ENCODE peak calls at places on chromosomes 5 and 9, in seven cellular contexts. One of them, this sample, is unnamed.

GRCh38 chr5:114957384-114957783 is 212.3 kb downstream of the TRIM36 start:
- DNase-seq in NCI-H146: no peak
- DNase-seq in activated CD8-positive, alpha-beta T cell treated with anti-CD3 and anti-CD28 coated beads, Interleukin-2, amount 10 ng/mL, durations not matched to agents 7 days and 5 days: no peak
- DNase-seq in NCI-H1930: no peak
- DNase-seq in naive thymus-derived CD8-positive, alpha-beta T cell: no peak
- DNase-seq in activated effector memory CD4-positive, alpha-beta T cell treated with Interleukin-2 at 50 U/mL for 16 hours: no peak
- DNase-seq in natural killer cell: no peak
- DNase-seq in this sample: no peak

GRCh38 chr9:8855046-8855445 is 1055.5 kb upstream of the DMAC1 start:
- DNase-seq in NCI-H146: peak
- DNase-seq in activated CD8-positive, alpha-beta T cell treated with anti-CD3 and anti-CD28 coated beads, Interleukin-2, amount 10 ng/mL, durations not matched to agents 7 days and 5 days: no peak
- DNase-seq in NCI-H1930: no peak
- DNase-seq in naive thymus-derived CD8-positive, alpha-beta T cell: no peak
- DNase-seq in activated effector memory CD4-positive, alpha-beta T cell treated with Interleukin-2 at 50 U/mL for 16 hours: no peak
- DNase-seq in natural killer cell: no peak
- DNase-seq in this sample: no peak

GRCh38 chr5:150505816-150506215 is 2.1 kb upstream of the NDST1 start:
- DNase-seq in NCI-H146: no peak
- DNase-seq in activated CD8-positive, alpha-beta T cell treated with anti-CD3 and anti-CD28 coated beads, Interleukin-2, amount 10 ng/mL, durations not matched to agents 7 days and 5 days: no peak
- DNase-seq in NCI-H1930: no peak
- DNase-seq in naive thymus-derived CD8-positive, alpha-beta T cell: no peak
- DNase-seq in activated effector memory CD4-positive, alpha-beta T cell treated with Interleukin-2 at 50 U/mL for 16 hours: no peak
- DNase-seq in natural killer cell: no peak
- DNase-seq in this sample: no peak

GRCh38 chr5:79728396-79728795 is 38.8 kb downstream of the CMYA5 start:
- DNase-seq in NCI-H146: no peak
- DNase-seq in activated CD8-positive, alpha-beta T cell treated with anti-CD3 and anti-CD28 coated beads, Interleukin-2, amount 10 ng/mL, durations not matched to agents 7 days and 5 days: peak
- DNase-seq in NCI-H1930: no peak
- DNase-seq in naive thymus-derived CD8-positive, alpha-beta T cell: no peak
- DNase-seq in activated effector memory CD4-positive, alpha-beta T cell treated with Interleukin-2 at 50 U/mL for 16 hours: no peak
- DNase-seq in natural killer cell: no peak
- DNase-seq in this sample: no peak

GRCh38 chr5:93580387-93581100 is 475 bp downstream of the NR2F1-AS1 start:
- DNase-seq in NCI-H146: peak
- DNase-seq in activated CD8-positive, alpha-beta T cell treated with anti-CD3 and anti-CD28 coated beads, Interleukin-2, amount 10 ng/mL, durations not matched to agents 7 days and 5 days: no peak
- DNase-seq in NCI-H1930: no peak
- DNase-seq in naive thymus-derived CD8-positive, alpha-beta T cell: peak
- DNase-seq in activated effector memory CD4-positive, alpha-beta T cell treated with Interleukin-2 at 50 U/mL for 16 hours: no peak
- DNase-seq in natural killer cell: no peak
- DNase-seq in this sample: no peak

GRCh38 chr5:55903121-55903701 is 52.1 kb downstream of the IL31RA start:
- DNase-seq in NCI-H146: no peak
- DNase-seq in activated CD8-positive, alpha-beta T cell treated with anti-CD3 and anti-CD28 coated beads, Interleukin-2, amount 10 ng/mL, durations not matched to agents 7 days and 5 days: peak
- DNase-seq in NCI-H1930: no peak
- DNase-seq in naive thymus-derived CD8-positive, alpha-beta T cell: no peak
- DNase-seq in activated effector memory CD4-positive, alpha-beta T cell treated with Interleukin-2 at 50 U/mL for 16 hours: peak
- DNase-seq in natural killer cell: peak
- DNase-seq in this sample: peak

GRCh38 chr5:128358826-128359225 is 179.2 kb downstream of the FBN2 start:
- DNase-seq in NCI-H146: no peak
- DNase-seq in activated CD8-positive, alpha-beta T cell treated with anti-CD3 and anti-CD28 coated beads, Interleukin-2, amount 10 ng/mL, durations not matched to agents 7 days and 5 days: no peak
- DNase-seq in NCI-H1930: no peak
- DNase-seq in naive thymus-derived CD8-positive, alpha-beta T cell: no peak
- DNase-seq in activated effector memory CD4-positive, alpha-beta T cell treated with Interleukin-2 at 50 U/mL for 16 hours: no peak
- DNase-seq in natural killer cell: no peak
- DNase-seq in this sample: no peak

GRCh38 chr9:13351768-13352386 is 72.4 kb upstream of the MPDZ start:
- DNase-seq in NCI-H146: peak
- DNase-seq in activated CD8-positive, alpha-beta T cell treated with anti-CD3 and anti-CD28 coated beads, Interleukin-2, amount 10 ng/mL, durations not matched to agents 7 days and 5 days: no peak
- DNase-seq in NCI-H1930: no peak
- DNase-seq in naive thymus-derived CD8-positive, alpha-beta T cell: no peak
- DNase-seq in activated effector memory CD4-positive, alpha-beta T cell treated with Interleukin-2 at 50 U/mL for 16 hours: no peak
- DNase-seq in natural killer cell: no peak
- DNase-seq in this sample: no peak

GRCh38 chr5:390571-391491 is 52.1 kb upstream of the EXOC3 start:
- DNase-seq in NCI-H146: no peak
- DNase-seq in activated CD8-positive, alpha-beta T cell treated with anti-CD3 and anti-CD28 coated beads, Interleukin-2, amount 10 ng/mL, durations not matched to agents 7 days and 5 days: peak
- DNase-seq in NCI-H1930: no peak
- DNase-seq in naive thymus-derived CD8-positive, alpha-beta T cell: no peak
- DNase-seq in activated effector memory CD4-positive, alpha-beta T cell treated with Interleukin-2 at 50 U/mL for 16 hours: no peak
- DNase-seq in natural killer cell: no peak
- DNase-seq in this sample: no peak

GRCh38 chr5:14864181-14864812 is 7.3 kb downstream of the ANKH start:
- DNase-seq in NCI-H146: no peak
- DNase-seq in activated CD8-positive, alpha-beta T cell treated with anti-CD3 and anti-CD28 coated beads, Interleukin-2, amount 10 ng/mL, durations not matched to agents 7 days and 5 days: no peak
- DNase-seq in NCI-H1930: no peak
- DNase-seq in naive thymus-derived CD8-positive, alpha-beta T cell: no peak
- DNase-seq in activated effector memory CD4-positive, alpha-beta T cell treated with Interleukin-2 at 50 U/mL for 16 hours: no peak
- DNase-seq in natural killer cell: no peak
- DNase-seq in this sample: no peak

GRCh38 chr9:14096182-14096922 is 217.6 kb downstream of the NFIB start:
- DNase-seq in NCI-H146: peak
- DNase-seq in activated CD8-positive, alpha-beta T cell treated with anti-CD3 and anti-CD28 coated beads, Interleukin-2, amount 10 ng/mL, durations not matched to agents 7 days and 5 days: no peak
- DNase-seq in NCI-H1930: no peak
- DNase-seq in naive thymus-derived CD8-positive, alpha-beta T cell: no peak
- DNase-seq in activated effector memory CD4-positive, alpha-beta T cell treated with Interleukin-2 at 50 U/mL for 16 hours: no peak
- DNase-seq in natural killer cell: no peak
- DNase-seq in this sample: no peak

GRCh38 chr5:38853753-38854470 is 8.1 kb downstream of the OSMR start:
- DNase-seq in NCI-H146: no peak
- DNase-seq in activated CD8-positive, alpha-beta T cell treated with anti-CD3 and anti-CD28 coated beads, Interleukin-2, amount 10 ng/mL, durations not matched to agents 7 days and 5 days: no peak
- DNase-seq in NCI-H1930: no peak
- DNase-seq in naive thymus-derived CD8-positive, alpha-beta T cell: no peak
- DNase-seq in activated effector memory CD4-positive, alpha-beta T cell treated with Interleukin-2 at 50 U/mL for 16 hours: no peak
- DNase-seq in natural killer cell: no peak
- DNase-seq in this sample: no peak

GRCh38 chr9:134014946-134015345 is 10.3 kb upstream of the BRD3OS start:
- DNase-seq in NCI-H146: no peak
- DNase-seq in activated CD8-positive, alpha-beta T cell treated with anti-CD3 and anti-CD28 coated beads, Interleukin-2, amount 10 ng/mL, durations not matched to agents 7 days and 5 days: no peak
- DNase-seq in NCI-H1930: no peak
- DNase-seq in naive thymus-derived CD8-positive, alpha-beta T cell: no peak
- DNase-seq in activated effector memory CD4-positive, alpha-beta T cell treated with Interleukin-2 at 50 U/mL for 16 hours: no peak
- DNase-seq in natural killer cell: no peak
- DNase-seq in this sample: no peak

GRCh38 chr5:37840036-37840909 is at the start of gene GDNF:
- DNase-seq in NCI-H146: peak
- DNase-seq in activated CD8-positive, alpha-beta T cell treated with anti-CD3 and anti-CD28 coated beads, Interleukin-2, amount 10 ng/mL, durations not matched to agents 7 days and 5 days: no peak
- DNase-seq in NCI-H1930: peak
- DNase-seq in naive thymus-derived CD8-positive, alpha-beta T cell: no peak
- DNase-seq in activated effector memory CD4-positive, alpha-beta T cell treated with Interleukin-2 at 50 U/mL for 16 hours: no peak
- DNase-seq in natural killer cell: no peak
- DNase-seq in this sample: no peak

GRCh38 chr5:160375166-160375565 is 4.7 kb upstream of the C1QTNF2 start:
- DNase-seq in NCI-H146: no peak
- DNase-seq in activated CD8-positive, alpha-beta T cell treated with anti-CD3 and anti-CD28 coated beads, Interleukin-2, amount 10 ng/mL, durations not matched to agents 7 days and 5 days: no peak
- DNase-seq in NCI-H1930: no peak
- DNase-seq in naive thymus-derived CD8-positive, alpha-beta T cell: no peak
- DNase-seq in activated effector memory CD4-positive, alpha-beta T cell treated with Interleukin-2 at 50 U/mL for 16 hours: no peak
- DNase-seq in natural killer cell: no peak
- DNase-seq in this sample: no peak

GRCh38 chr9:18142964-18143363 is 331.0 kb upstream of the ADAMTSL1 start:
- DNase-seq in NCI-H146: peak
- DNase-seq in activated CD8-positive, alpha-beta T cell treated with anti-CD3 and anti-CD28 coated beads, Interleukin-2, amount 10 ng/mL, durations not matched to agents 7 days and 5 days: no peak
- DNase-seq in NCI-H1930: no peak
- DNase-seq in naive thymus-derived CD8-positive, alpha-beta T cell: no peak
- DNase-seq in activated effector memory CD4-positive, alpha-beta T cell treated with Interleukin-2 at 50 U/mL for 16 hours: no peak
- DNase-seq in natural killer cell: no peak
- DNase-seq in this sample: no peak

GRCh38 chr9:93297659-93298497 is 113.9 kb downstream of the WNK2 start:
- DNase-seq in NCI-H146: no peak
- DNase-seq in activated CD8-positive, alpha-beta T cell treated with anti-CD3 and anti-CD28 coated beads, Interleukin-2, amount 10 ng/mL, durations not matched to agents 7 days and 5 days: no peak
- DNase-seq in NCI-H1930: no peak
- DNase-seq in naive thymus-derived CD8-positive, alpha-beta T cell: no peak
- DNase-seq in activated effector memory CD4-positive, alpha-beta T cell treated with Interleukin-2 at 50 U/mL for 16 hours: no peak
- DNase-seq in natural killer cell: no peak
- DNase-seq in this sample: no peak

GRCh38 chr5:61162832-61163567 is 732 bp upstream of the SMIM15 start:
- DNase-seq in NCI-H146: peak
- DNase-seq in activated CD8-positive, alpha-beta T cell treated with anti-CD3 and anti-CD28 coated beads, Interleukin-2, amount 10 ng/mL, durations not matched to agents 7 days and 5 days: no peak
- DNase-seq in NCI-H1930: no peak
- DNase-seq in naive thymus-derived CD8-positive, alpha-beta T cell: peak
- DNase-seq in activated effector memory CD4-positive, alpha-beta T cell treated with Interleukin-2 at 50 U/mL for 16 hours: no peak
- DNase-seq in natural killer cell: no peak
- DNase-seq in this sample: no peak

GRCh38 chr5:31161772-31162171 is 31.7 kb upstream of the CDH6 start:
- DNase-seq in NCI-H146: no peak
- DNase-seq in activated CD8-positive, alpha-beta T cell treated with anti-CD3 and anti-CD28 coated beads, Interleukin-2, amount 10 ng/mL, durations not matched to agents 7 days and 5 days: no peak
- DNase-seq in NCI-H1930: no peak
- DNase-seq in naive thymus-derived CD8-positive, alpha-beta T cell: no peak
- DNase-seq in activated effector memory CD4-positive, alpha-beta T cell treated with Interleukin-2 at 50 U/mL for 16 hours: no peak
- DNase-seq in natural killer cell: no peak
- DNase-seq in this sample: no peak

GRCh38 chr9:90966475-90967150 is 165.0 kb downstream of the SYK start:
- DNase-seq in NCI-H146: no peak
- DNase-seq in activated CD8-positive, alpha-beta T cell treated with anti-CD3 and anti-CD28 coated beads, Interleukin-2, amount 10 ng/mL, durations not matched to agents 7 days and 5 days: no peak
- DNase-seq in NCI-H1930: no peak
- DNase-seq in naive thymus-derived CD8-positive, alpha-beta T cell: no peak
- DNase-seq in activated effector memory CD4-positive, alpha-beta T cell treated with Interleukin-2 at 50 U/mL for 16 hours: no peak
- DNase-seq in natural killer cell: no peak
- DNase-seq in this sample: no peak

GRCh38 chr5:142426129-142426641 is 101.4 kb upstream of the SPRY4 start:
- DNase-seq in NCI-H146: no peak
- DNase-seq in activated CD8-positive, alpha-beta T cell treated with anti-CD3 and anti-CD28 coated beads, Interleukin-2, amount 10 ng/mL, durations not matched to agents 7 days and 5 days: peak
- DNase-seq in NCI-H1930: no peak
- DNase-seq in naive thymus-derived CD8-positive, alpha-beta T cell: peak
- DNase-seq in activated effector memory CD4-positive, alpha-beta T cell treated with Interleukin-2 at 50 U/mL for 16 hours: peak
- DNase-seq in natural killer cell: peak
- DNase-seq in this sample: peak

GRCh38 chr5:81125959-81126358 is 107.2 kb upstream of the CKMT2 start:
- DNase-seq in NCI-H146: no peak
- DNase-seq in activated CD8-positive, alpha-beta T cell treated with anti-CD3 and anti-CD28 coated beads, Interleukin-2, amount 10 ng/mL, durations not matched to agents 7 days and 5 days: no peak
- DNase-seq in NCI-H1930: no peak
- DNase-seq in naive thymus-derived CD8-positive, alpha-beta T cell: no peak
- DNase-seq in activated effector memory CD4-positive, alpha-beta T cell treated with Interleukin-2 at 50 U/mL for 16 hours: no peak
- DNase-seq in natural killer cell: no peak
- DNase-seq in this sample: no peak

GRCh38 chr5:98750693-98751092 is 22.8 kb upstream of the RGMB start:
- DNase-seq in NCI-H146: no peak
- DNase-seq in activated CD8-positive, alpha-beta T cell treated with anti-CD3 and anti-CD28 coated beads, Interleukin-2, amount 10 ng/mL, durations not matched to agents 7 days and 5 days: no peak
- DNase-seq in NCI-H1930: no peak
- DNase-seq in naive thymus-derived CD8-positive, alpha-beta T cell: no peak
- DNase-seq in activated effector memory CD4-positive, alpha-beta T cell treated with Interleukin-2 at 50 U/mL for 16 hours: no peak
- DNase-seq in natural killer cell: no peak
- DNase-seq in this sample: no peak

GRCh38 chr9:96140401-96141180 is 161.4 kb downstream of the HSD17B3 start:
- DNase-seq in NCI-H146: no peak
- DNase-seq in activated CD8-positive, alpha-beta T cell treated with anti-CD3 and anti-CD28 coated beads, Interleukin-2, amount 10 ng/mL, durations not matched to agents 7 days and 5 days: no peak
- DNase-seq in NCI-H1930: no peak
- DNase-seq in naive thymus-derived CD8-positive, alpha-beta T cell: no peak
- DNase-seq in activated effector memory CD4-positive, alpha-beta T cell treated with Interleukin-2 at 50 U/mL for 16 hours: no peak
- DNase-seq in natural killer cell: no peak
- DNase-seq in this sample: no peak

GRCh38 chr5:138330813-138331448 is 673 bp downstream of the CDC25C start:
- DNase-seq in NCI-H146: no peak
- DNase-seq in activated CD8-positive, alpha-beta T cell treated with anti-CD3 and anti-CD28 coated beads, Interleukin-2, amount 10 ng/mL, durations not matched to agents 7 days and 5 days: no peak
- DNase-seq in NCI-H1930: no peak
- DNase-seq in naive thymus-derived CD8-positive, alpha-beta T cell: no peak
- DNase-seq in activated effector memory CD4-positive, alpha-beta T cell treated with Interleukin-2 at 50 U/mL for 16 hours: no peak
- DNase-seq in natural killer cell: no peak
- DNase-seq in this sample: no peak

GRCh38 chr9:123069010-123069481 is 35.6 kb downstream of the GPR21 start:
- DNase-seq in NCI-H146: no peak
- DNase-seq in activated CD8-positive, alpha-beta T cell treated with anti-CD3 and anti-CD28 coated beads, Interleukin-2, amount 10 ng/mL, durations not matched to agents 7 days and 5 days: no peak
- DNase-seq in NCI-H1930: no peak
- DNase-seq in naive thymus-derived CD8-positive, alpha-beta T cell: no peak
- DNase-seq in activated effector memory CD4-positive, alpha-beta T cell treated with Interleukin-2 at 50 U/mL for 16 hours: no peak
- DNase-seq in natural killer cell: no peak
- DNase-seq in this sample: no peak

GRCh38 chr9:19471737-19472648 is 63.2 kb downstream of the ACER2 start:
- DNase-seq in NCI-H146: peak
- DNase-seq in activated CD8-positive, alpha-beta T cell treated with anti-CD3 and anti-CD28 coated beads, Interleukin-2, amount 10 ng/mL, durations not matched to agents 7 days and 5 days: peak
- DNase-seq in NCI-H1930: peak
- DNase-seq in naive thymus-derived CD8-positive, alpha-beta T cell: peak
- DNase-seq in activated effector memory CD4-positive, alpha-beta T cell treated with Interleukin-2 at 50 U/mL for 16 hours: peak
- DNase-seq in natural killer cell: no peak
- DNase-seq in this sample: peak

GRCh38 chr5:69415584-69415958 is 655 bp downstream of the MARVELD2 start:
- DNase-seq in NCI-H146: peak
- DNase-seq in activated CD8-positive, alpha-beta T cell treated with anti-CD3 and anti-CD28 coated beads, Interleukin-2, amount 10 ng/mL, durations not matched to agents 7 days and 5 days: no peak
- DNase-seq in NCI-H1930: no peak
- DNase-seq in naive thymus-derived CD8-positive, alpha-beta T cell: no peak
- DNase-seq in activated effector memory CD4-positive, alpha-beta T cell treated with Interleukin-2 at 50 U/mL for 16 hours: no peak
- DNase-seq in natural killer cell: no peak
- DNase-seq in this sample: no peak

GRCh38 chr5:10367586-10367985 is 14.1 kb downstream of the MARCHF6 start:
- DNase-seq in NCI-H146: no peak
- DNase-seq in activated CD8-positive, alpha-beta T cell treated with anti-CD3 and anti-CD28 coated beads, Interleukin-2, amount 10 ng/mL, durations not matched to agents 7 days and 5 days: no peak
- DNase-seq in NCI-H1930: no peak
- DNase-seq in naive thymus-derived CD8-positive, alpha-beta T cell: no peak
- DNase-seq in activated effector memory CD4-positive, alpha-beta T cell treated with Interleukin-2 at 50 U/mL for 16 hours: no peak
- DNase-seq in natural killer cell: no peak
- DNase-seq in this sample: no peak

GRCh38 chr5:108793207-108793606 is 45.5 kb downstream of the FER start:
- DNase-seq in NCI-H146: no peak
- DNase-seq in activated CD8-positive, alpha-beta T cell treated with anti-CD3 and anti-CD28 coated beads, Interleukin-2, amount 10 ng/mL, durations not matched to agents 7 days and 5 days: no peak
- DNase-seq in NCI-H1930: no peak
- DNase-seq in naive thymus-derived CD8-positive, alpha-beta T cell: no peak
- DNase-seq in activated effector memory CD4-positive, alpha-beta T cell treated with Interleukin-2 at 50 U/mL for 16 hours: no peak
- DNase-seq in natural killer cell: no peak
- DNase-seq in this sample: no peak